ENCODE peak calls at places on chromosomes 7 and 10, in six cellular contexts. One of them, this sample, is unnamed.
A peak's percentile ranks its signal among the peaks of the same experiment; 100 is the strongest.

GRCh38 chr10:30697806-30698205 is 68.3 kb upstream of the LYZL2 start:
- DNase-seq in HEK293T: no peak
- DNase-seq in fibroblast of lung: no peak
- DNase-seq in M059J: no peak
- DNase-seq in A673: no peak
- DNase-seq in ELR: no peak
- DNase-seq in this sample: no peak

GRCh38 chr7:26036092-26036491 is 115.9 kb upstream of the NFE2L3 start:
- DNase-seq in ELR: no peak
- DNase-seq in A673: no peak
- DNase-seq in HEK293T: no peak
- DNase-seq in fibroblast of lung: no peak
- DNase-seq in M059J: no peak
- DNase-seq in this sample: no peak

GRCh38 chr7:129169171-129169643 is 19.2 kb upstream of the SMO start:
- DNase-seq in fibroblast of lung: peak; percentile 42
- DNase-seq in M059J: peak; percentile 19
- DNase-seq in HEK293T: no peak
- DNase-seq in ELR: no peak
- DNase-seq in A673: peak; percentile 65
- DNase-seq in this sample: peak; percentile 36

GRCh38 chr7:16929146-16929762 is 47.5 kb upstream of the AGR3 start:
- DNase-seq in M059J: no peak
- DNase-seq in ELR: no peak
- DNase-seq in A673: no peak
- DNase-seq in HEK293T: no peak
- DNase-seq in fibroblast of lung: no peak
- DNase-seq in this sample: no peak

GRCh38 chr10:103535595-103535994 is 42.1 kb downstream of the NEURL1 start:
- DNase-seq in A673: no peak
- DNase-seq in M059J: no peak
- DNase-seq in fibroblast of lung: no peak
- DNase-seq in HEK293T: no peak
- DNase-seq in ELR: no peak
- DNase-seq in this sample: no peak

GRCh38 chr10:99694171-99694570 is 34.9 kb downstream of the ENTPD7 start:
- DNase-seq in ELR: peak; percentile 90
- DNase-seq in HEK293T: no peak
- DNase-seq in A673: no peak
- DNase-seq in M059J: peak; percentile 56
- DNase-seq in fibroblast of lung: peak; percentile 70
- DNase-seq in this sample: peak; percentile 93

GRCh38 chr10:3622427-3622826 is 162.6 kb downstream of the KLF6 start:
- DNase-seq in A673: peak; percentile 15
- DNase-seq in fibroblast of lung: no peak
- DNase-seq in ELR: peak; percentile 9
- DNase-seq in M059J: no peak
- DNase-seq in HEK293T: no peak
- DNase-seq in this sample: no peak

GRCh38 chr10:110074986-110075664 is 67.3 kb downstream of the ADD3 start:
- DNase-seq in ELR: peak; percentile 52
- DNase-seq in HEK293T: no peak
- DNase-seq in fibroblast of lung: peak; percentile 87
- DNase-seq in A673: peak; percentile 73
- DNase-seq in M059J: peak; percentile 42
- DNase-seq in this sample: peak; percentile 80

GRCh38 chr10:88238515-88238914 is 344.6 kb downstream of the RNLS start:
- DNase-seq in fibroblast of lung: no peak
- DNase-seq in ELR: no peak
- DNase-seq in M059J: no peak
- DNase-seq in A673: no peak
- DNase-seq in HEK293T: no peak
- DNase-seq in this sample: no peak

GRCh38 chr10:58028597-58029366 is 238.9 kb downstream of the IPMK start:
- DNase-seq in fibroblast of lung: peak; percentile 79
- DNase-seq in M059J: peak; percentile 83
- DNase-seq in ELR: peak; percentile 86
- DNase-seq in HEK293T: no peak
- DNase-seq in A673: no peak
- DNase-seq in this sample: peak; percentile 86

GRCh38 chr7:28685291-28685659 is 272.9 kb downstream of the TRIL start:
- DNase-seq in A673: no peak
- DNase-seq in M059J: no peak
- DNase-seq in ELR: no peak
- DNase-seq in HEK293T: no peak
- DNase-seq in fibroblast of lung: no peak
- DNase-seq in this sample: no peak

GRCh38 chr10:35907548-35907947 is 265.5 kb upstream of the FZD8 start:
- DNase-seq in A673: no peak
- DNase-seq in fibroblast of lung: no peak
- DNase-seq in HEK293T: no peak
- DNase-seq in ELR: no peak
- DNase-seq in M059J: no peak
- DNase-seq in this sample: no peak

GRCh38 chr7:113797420-113797995 is 121.3 kb downstream of the PPP1R3A start:
- DNase-seq in A673: no peak
- DNase-seq in HEK293T: no peak
- DNase-seq in M059J: no peak
- DNase-seq in fibroblast of lung: no peak
- DNase-seq in ELR: no peak
- DNase-seq in this sample: peak; percentile 7

GRCh38 chr10:79488303-79488702 is 24.0 kb upstream of the EIF5AL1 start:
- DNase-seq in HEK293T: no peak
- DNase-seq in A673: no peak
- DNase-seq in ELR: peak; percentile 93
- DNase-seq in M059J: peak; percentile 90
- DNase-seq in fibroblast of lung: peak; percentile 92
- DNase-seq in this sample: peak; percentile 88

GRCh38 chr10:114876602-114877300 is 55.2 kb downstream of the FHIP2A start:
- DNase-seq in HEK293T: peak; percentile 85
- DNase-seq in A673: peak; percentile 80
- DNase-seq in ELR: peak; percentile 76
- DNase-seq in fibroblast of lung: peak; percentile 55
- DNase-seq in M059J: peak; percentile 78
- DNase-seq in this sample: no peak

GRCh38 chr10:48620719-48621118 is 15.8 kb upstream of the ARHGAP22 start:
- DNase-seq in A673: no peak
- DNase-seq in M059J: no peak
- DNase-seq in ELR: no peak
- DNase-seq in HEK293T: no peak
- DNase-seq in fibroblast of lung: no peak
- DNase-seq in this sample: no peak

GRCh38 chr10:116879817-116880216 is 30.5 kb downstream of the ENO4 start:
- DNase-seq in A673: no peak
- DNase-seq in fibroblast of lung: no peak
- DNase-seq in ELR: no peak
- DNase-seq in HEK293T: no peak
- DNase-seq in M059J: no peak
- DNase-seq in this sample: no peak

GRCh38 chr7:150951521-150951920 is 26.6 kb downstream of the KCNH2 start:
- DNase-seq in ELR: no peak
- DNase-seq in M059J: no peak
- DNase-seq in fibroblast of lung: no peak
- DNase-seq in A673: no peak
- DNase-seq in HEK293T: no peak
- DNase-seq in this sample: no peak

GRCh38 chr7:30082686-30083085 is 52.1 kb upstream of the MTURN start:
- DNase-seq in ELR: no peak
- DNase-seq in HEK293T: no peak
- DNase-seq in fibroblast of lung: no peak
- DNase-seq in A673: no peak
- DNase-seq in M059J: no peak
- DNase-seq in this sample: no peak

GRCh38 chr10:68628576-68629127 is 68.5 kb downstream of the TET1 start:
- DNase-seq in M059J: peak; percentile 58
- DNase-seq in fibroblast of lung: peak; percentile 66
- DNase-seq in A673: no peak
- DNase-seq in HEK293T: no peak
- DNase-seq in ELR: no peak
- DNase-seq in this sample: peak; percentile 32

GRCh38 chr7:103833401-103833800 is 156.1 kb downstream of the RELN start:
- DNase-seq in fibroblast of lung: no peak
- DNase-seq in ELR: peak; percentile 1
- DNase-seq in HEK293T: no peak
- DNase-seq in A673: no peak
- DNase-seq in M059J: peak; percentile 17
- DNase-seq in this sample: no peak

GRCh38 chr7:127485482-127485881 is 93.0 kb upstream of the ZNF800 start:
- DNase-seq in ELR: no peak
- DNase-seq in fibroblast of lung: no peak
- DNase-seq in M059J: no peak
- DNase-seq in A673: no peak
- DNase-seq in HEK293T: no peak
- DNase-seq in this sample: no peak

GRCh38 chr10:103805781-103806180 is 49.6 kb downstream of the SH3PXD2A start:
- DNase-seq in fibroblast of lung: no peak
- DNase-seq in ELR: no peak
- DNase-seq in HEK293T: no peak
- DNase-seq in M059J: no peak
- DNase-seq in A673: no peak
- DNase-seq in this sample: no peak

GRCh38 chr7:153543232-153543631 is 509.0 kb upstream of the DPP6 start:
- DNase-seq in HEK293T: no peak
- DNase-seq in A673: no peak
- DNase-seq in M059J: no peak
- DNase-seq in ELR: no peak
- DNase-seq in fibroblast of lung: no peak
- DNase-seq in this sample: no peak

GRCh38 chr10:117164878-117165556 is 26.9 kb upstream of the VAX1 start:
- DNase-seq in A673: no peak
- DNase-seq in M059J: no peak
- DNase-seq in ELR: no peak
- DNase-seq in fibroblast of lung: no peak
- DNase-seq in HEK293T: no peak
- DNase-seq in this sample: no peak

GRCh38 chr7:111029574-111030357 is 61.2 kb upstream of the LRRN3 start:
- DNase-seq in ELR: peak; percentile 20
- DNase-seq in fibroblast of lung: peak; percentile 47
- DNase-seq in M059J: peak; percentile 10
- DNase-seq in A673: peak; percentile 75
- DNase-seq in HEK293T: no peak
- DNase-seq in this sample: peak; percentile 55